ENCODE peak calls at places on chromosome 1, in ten cellular contexts. E is ovary; V is fibroblast of lung; G is uterus; K is A673; A is lower lobe of right lung; Q is BJ; X is BE2C; J is MCF 10A; R is CD4-positive, alpha-beta T cell. T is an unnamed sample.

GRCh38 chr1:234620272-234620711 is 10.3 kb upstream of the IRF2BP2 start:
- DNase-seq in R (no peak), J (no peak), E (no peak), Q (no peak), X (no peak), G (no peak), K (no peak), V (no peak), A (no peak), T (no peak)

GRCh38 chr1:105138445-105138821 is 1388.7 kb downstream of the AMY1C start:
- DNase-seq in X (peak; percentile 42), V (peak; percentile 10), R (no peak), J (peak; percentile 66), A (no peak), Q (no peak), E (no peak), G (no peak), K (no peak), T (peak; percentile 8)

GRCh38 chr1:60171793-60172192 is 98.2 kb upstream of the C1orf87 start:
- DNase-seq in A (no peak), R (no peak), E (no peak), V (peak; percentile 82), X (no peak), G (no peak), Q (peak; percentile 66), K (no peak), J (no peak), T (no peak)

GRCh38 chr1:150257624-150258274 is at the start of gene CA14:
- DNase-seq in K (peak; percentile 57), A (no peak), Q (no peak), V (no peak), G (no peak), R (no peak), J (no peak), E (peak; percentile 45), X (no peak), T (no peak)

GRCh38 chr1:243582321-243582720 is 267.7 kb downstream of the AKT3 start:
- DNase-seq in J (peak; percentile 30), V (peak; percentile 35), A (no peak), K (no peak), R (no peak), X (no peak), E (no peak), G (no peak), Q (peak; percentile 23), T (no peak)

GRCh38 chr1:31170486-31170735 is 69.3 kb downstream of the NKAIN1 start:
- DNase-seq in K (no peak), Q (no peak), R (no peak), X (no peak), A (no peak), G (no peak), V (no peak), J (no peak), E (no peak), T (no peak)

GRCh38 chr1:232905324-232906034 is 44.9 kb upstream of the NTPCR start:
- DNase-seq in G (no peak), K (peak; percentile 55), R (no peak), E (no peak), Q (no peak), X (no peak), V (peak; percentile 26), A (no peak), J (peak; percentile 33), T (no peak)

GRCh38 chr1:229023651-229024295 is 247.1 kb upstream of the RAB4A start:
- DNase-seq in R (no peak), X (no peak), Q (no peak), V (no peak), A (peak; percentile 66), G (no peak), K (no peak), J (no peak), E (no peak), T (no peak)

GRCh38 chr1:44705470-44705869 is 25.5 kb downstream of the RNU5D-1 start:
- DNase-seq in V (no peak), R (no peak), A (no peak), X (no peak), Q (no peak), E (no peak), G (no peak), K (no peak), J (no peak), T (no peak)

GRCh38 chr1:25486602-25487001 is 55.9 kb downstream of the MACO1 start:
- DNase-seq in Q (no peak), J (no peak), V (no peak), A (no peak), X (no peak), R (no peak), K (no peak), G (no peak), E (no peak), T (no peak)
- TF ChIP-seq CTCF in Q (peak; percentile 43), J (no peak), V (peak; percentile 18), A (no peak), X (peak; percentile 9), R (no peak), K (no peak), G (no peak), E (no peak), T (no peak)

GRCh38 chr1:36514501-36514900 is 31.8 kb upstream of the CSF3R start:
- DNase-seq in V (no peak), R (no peak), K (no peak), G (no peak), X (no peak), A (no peak), E (no peak), Q (no peak), J (no peak), T (no peak)

GRCh38 chr1:36517019-36517387 is 34.3 kb upstream of the CSF3R start:
- DNase-seq in Q (no peak), G (no peak), R (no peak), X (no peak), A (no peak), K (no peak), E (no peak), J (no peak), V (no peak), T (no peak)

GRCh38 chr1:36517415-36517814 is 34.7 kb upstream of the CSF3R start:
- DNase-seq in R (no peak), Q (no peak), V (no peak), E (no peak), J (no peak), A (no peak), X (no peak), K (no peak), G (no peak), T (no peak)

GRCh38 chr1:36515315-36516138 is 32.8 kb upstream of the CSF3R start:
- DNase-seq in K (no peak), E (no peak), V (no peak), Q (no peak), J (no peak), R (no peak), G (no peak), X (no peak), A (no peak), T (no peak)

GRCh38 chr1:36516372-36517018 is 33.8 kb upstream of the CSF3R start:
- DNase-seq in Q (no peak), V (peak; percentile 53), E (peak; percentile 23), G (no peak), X (peak; percentile 52), J (peak; percentile 73), K (peak; percentile 71), R (peak; percentile 15), A (peak; percentile 81), T (peak; percentile 10)
- TF ChIP-seq CTCF in Q (peak; percentile 86), V (peak; percentile 67), E (peak; percentile 8), G (peak; percentile 26), X (peak; percentile 74), J (peak; percentile 90), K (peak; percentile 96), R (peak; percentile 75), A (peak; percentile 85), T (peak; percentile 90)

DNA sequence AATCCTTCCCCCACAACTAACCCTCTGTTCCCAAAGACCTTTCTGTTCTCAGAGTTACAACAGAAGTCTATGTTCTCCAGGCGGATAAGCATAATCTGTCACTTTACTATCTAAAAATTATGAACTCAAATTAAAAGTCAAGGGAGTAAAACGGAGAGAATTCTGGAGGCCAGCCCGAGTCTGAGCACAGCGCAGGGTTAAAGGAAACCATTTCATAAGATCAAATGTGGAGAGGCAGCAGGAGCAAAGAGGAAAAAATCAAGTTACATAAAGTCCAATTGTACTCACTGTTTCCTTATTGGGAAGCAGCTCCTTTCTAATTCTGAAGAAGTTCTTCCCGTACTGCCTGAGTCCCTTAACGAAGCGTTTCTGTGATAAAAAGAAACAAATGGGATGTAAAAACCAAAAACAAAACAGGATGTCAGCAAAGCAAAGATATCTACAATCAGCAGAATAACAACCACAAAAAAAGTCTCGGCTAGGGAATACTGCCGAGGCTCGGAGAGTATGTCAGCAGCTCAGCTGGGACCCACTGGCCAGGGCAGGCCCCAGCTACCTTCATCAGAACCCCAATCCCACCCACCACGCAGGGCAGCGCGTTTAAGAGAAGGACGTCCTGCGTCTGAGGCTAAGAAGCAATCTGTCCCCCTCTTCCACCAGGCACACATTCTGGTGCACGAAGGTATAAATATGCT is 104.7 kb downstream of the SLC45A1 start:
- DNase-seq in R (no peak), J (peak; percentile 24), A (no peak), Q (no peak), V (peak; percentile 52), K (no peak), X (no peak), G (peak; percentile 61), E (peak; percentile 50), T (no peak)
- TF ChIP-seq CTCF in R (no peak), J (no peak), A (no peak), Q (no peak), V (no peak), K (no peak), X (no peak), G (no peak), E (no peak), T (no peak)

GRCh38 chr1:15803380-15803779 is 4.1 kb downstream of the UQCRHL start:
- DNase-seq in V (peak; percentile 53), K (peak; percentile 57), A (no peak), E (peak; percentile 41), G (no peak), X (peak; percentile 17), J (peak; percentile 54), Q (no peak), R (no peak), T (no peak)
- TF ChIP-seq CTCF in V (peak; percentile 18), K (peak; percentile 61), A (peak; percentile 30), E (peak; percentile 29), G (peak; percentile 32), X (peak; percentile 46), J (peak; percentile 36), Q (peak; percentile 33), R (peak; percentile 51), T (peak; percentile 54)

GRCh38 chr1:218164111-218164929 is 120.8 kb upstream of the RRP15 start:
- DNase-seq in V (peak; percentile 40), Q (no peak), G (no peak), J (no peak), K (peak; percentile 12), E (no peak), A (peak; percentile 48), X (peak; percentile 12), R (no peak), T (no peak)
- TF ChIP-seq CTCF in V (no peak), Q (no peak), G (no peak), J (no peak), K (no peak), E (no peak), A (no peak), X (no peak), R (no peak), T (peak; percentile 26)

GRCh38 chr1:25168193-25169071 is 63.9 kb downstream of the SYF2 start:
- DNase-seq in Q (no peak), K (no peak), E (no peak), G (no peak), X (no peak), A (no peak), V (no peak), J (no peak), R (no peak), T (no peak)
- TF ChIP-seq CTCF in Q (no peak), K (no peak), E (no peak), G (no peak), X (no peak), A (no peak), V (no peak), J (no peak), R (no peak), T (no peak)

GRCh38 chr1:23854568-23854967 is 13.5 kb downstream of the FUCA1 start:
- DNase-seq in K (peak; percentile 37), Q (no peak), G (no peak), X (peak; percentile 13), A (no peak), E (no peak), J (peak; percentile 29), R (no peak), V (no peak), T (no peak)
- TF ChIP-seq CTCF in K (peak; percentile 39), Q (peak; percentile 30), G (no peak), X (peak; percentile 40), A (no peak), E (no peak), J (peak; percentile 16), R (no peak), V (peak; percentile 11), T (peak; percentile 33)